ENCODE peak calls at places on chromosomes 11 and 22, in nine cellular contexts. V, L, Q, O, K, G, C, T and P are unnamed samples.

GRCh38 chr22:23518381-23519187 is 61.5 kb downstream of the IGLL1 start:
- DNase-seq in V (no peak), L (no peak), Q (no peak), O (no peak), K (no peak), G (no peak), C (peak; percentile 15), T (no peak), P (no peak)

GRCh38 chr11:131916633-131917032 is 546.2 kb downstream of the NTM start:
- DNase-seq in V (no peak), L (no peak), Q (no peak), O (no peak), K (no peak), G (no peak), C (no peak), T (no peak), P (no peak)

GRCh38 chr11:97990162-97990920 is 1030.4 kb upstream of the CNTN5 start:
- DNase-seq in V (no peak), L (no peak), Q (no peak), O (no peak), K (no peak), G (no peak), C (no peak), T (no peak), P (no peak)

GRCh38 chr11:60950933-60951610 is 904 bp downstream of the SLC15A3 start:
- DNase-seq in V (peak; percentile 55), L (no peak), Q (no peak), O (no peak), K (no peak), G (peak; percentile 61), C (peak; percentile 51), T (no peak), P (no peak)

GRCh38 chr11:112017538-112017937 is 7.7 kb upstream of the DLAT start:
- DNase-seq in V (peak; percentile 54), L (no peak), Q (no peak), O (peak; percentile 23), K (no peak), G (no peak), C (no peak), T (no peak), P (no peak)

GRCh38 chr22:26658671-26659478 is 1.5 kb downstream of the MIAT start:
- DNase-seq in V (peak; percentile 93), L (peak; percentile 83), Q (peak; percentile 91), O (no peak), K (peak; percentile 83), G (no peak), C (no peak), T (peak; percentile 81), P (no peak)

GRCh38 chr11:128701086-128701485 is 7.2 kb downstream of the FLI1 start:
- DNase-seq in V (peak; percentile 76), L (no peak), Q (no peak), O (no peak), K (no peak), G (no peak), C (no peak), T (no peak), P (no peak)

GRCh38 chr11:60625262-60625661 is 74.2 kb upstream of the MS4A8 start:
- DNase-seq in V (peak; percentile 72), L (peak; percentile 2), Q (peak; percentile 74), O (peak; percentile 39), K (no peak), G (no peak), C (no peak), T (no peak), P (no peak)

GRCh38 chr11:67517784-67518552 is 5.3 kb downstream of the CABP2 start:
- DNase-seq in V (no peak), L (no peak), Q (no peak), O (no peak), K (no peak), G (no peak), C (no peak), T (no peak), P (no peak)

GRCh38 chr22:40434745-40435144 is 64.4 kb downstream of the SGSM3 start:
- DNase-seq in V (no peak), L (no peak), Q (no peak), O (no peak), K (no peak), G (no peak), C (no peak), T (no peak), P (no peak)